ENCODE peak calls at places on chromosomes 13 and 19, in five cellular contexts. N is fibroblast of the aortic adventitia, Q is cardiac muscle cell, R is BE2C, C is fibroblast of mammary gland. J is an unnamed sample.

GRCh38 chr13:50512602-50513527 is 330.6 kb downstream of the DLEU7 start:
- DNase-seq in C (peak), N (peak), Q (peak), R (no peak), J (no peak)

GRCh38 chr13:56886398-56886797 is 254.3 kb upstream of the PRR20A start:
- DNase-seq in R (no peak), C (no peak), N (no peak), Q (no peak), J (no peak)

GRCh38 chr19:46755077-46755852 is 9.0 kb upstream of the STRN4 start:
- DNase-seq in C (peak), N (peak), R (no peak), Q (peak), J (no peak)

GRCh38 chr13:33249066-33249465 is 36.5 kb downstream of the STARD13 start:
- DNase-seq in Q (peak), C (peak), N (peak), R (no peak), J (peak)

GRCh38 chr19:51693819-51694218 is 689 bp downstream of the SPACA6 start:
- DNase-seq in C (no peak), Q (no peak), N (no peak), R (no peak), J (no peak)

GRCh38 chr13:44710576-44710975 is 134.4 kb upstream of the TSC22D1 start:
- DNase-seq in R (no peak), Q (peak), C (peak), N (peak), J (peak)

GRCh38 chr19:12484011-12484370 is 625 bp downstream of the ZNF709 start:
- DNase-seq in Q (no peak), N (peak), C (no peak), R (no peak), J (no peak)

GRCh38 chr13:106367361-106367781 is 168.1 kb downstream of the EFNB2 start:
- DNase-seq in R (no peak), C (no peak), N (no peak), Q (no peak), J (no peak)

GRCh38 chr13:99496322-99497142 is 4.7 kb upstream of the TM9SF2 start:
- DNase-seq in N (peak), Q (peak), R (peak), C (peak), J (no peak)

GRCh38 chr13:27644302-27644701 is 22.6 kb downstream of the POLR1D start:
- DNase-seq in Q (peak), C (peak), R (no peak), N (peak), J (peak)

GRCh38 chr19:2607712-2608601 is 94.5 kb downstream of the GNG7 start:
- DNase-seq in C (no peak), Q (no peak), R (peak), N (no peak), J (no peak)

GRCh38 chr19:41111296-41111695 is 2.9 kb upstream of the CYP2F1 start:
- DNase-seq in N (no peak), C (no peak), R (no peak), Q (no peak), J (no peak)

GRCh38 chr19:3369337-3370213 is 3.2 kb downstream of the NFIC start:
- DNase-seq in C (peak), R (no peak), Q (peak), N (no peak), J (peak)

GRCh38 chr13:50268500-50268899 is 253.3 kb downstream of the KCNRG start:
- DNase-seq in R (no peak), C (peak), Q (peak), N (peak), J (no peak)

GRCh38 chr19:27843861-27844260 is 1369.1 kb downstream of the UQCRFS1 start:
- DNase-seq in N (no peak), C (no peak), R (no peak), Q (no peak), J (no peak)

GRCh38 chr13:112700291-112701060 is 10.6 kb downstream of the ATP11A start:
- DNase-seq in Q (no peak), N (no peak), R (no peak), C (no peak), J (no peak)

GRCh38 chr19:50759886-50760285 is 10.4 kb upstream of the GPR32 start:
- DNase-seq in R (peak), Q (peak), N (peak), C (peak), J (no peak)

GRCh38 chr19:1168877-1169791 is 4.9 kb downstream of the SBNO2 start:
- DNase-seq in N (peak), R (no peak), C (peak), Q (peak), J (peak)

GRCh38 chr13:25180795-25181537 is 8.9 kb upstream of the AMER2 start:
- DNase-seq in R (no peak), N (no peak), Q (no peak), C (no peak), J (no peak)

GRCh38 chr13:88919970-88920628 is 1248.9 kb downstream of the SLITRK5 start:
- DNase-seq in Q (no peak), N (no peak), C (no peak), R (no peak), J (no peak)

GRCh38 chr19:16062789-16063188 is 13.5 kb upstream of the TPM4 start:
- DNase-seq in R (peak), C (no peak), N (peak), Q (peak), J (peak)

GRCh38 chr13:60788156-60788829 is 391.3 kb downstream of the TDRD3 start:
- DNase-seq in R (no peak), N (peak), Q (peak), C (peak), J (peak)

GRCh38 chr13:97367016-97367415 is 67.0 kb upstream of the RAP2A start:
- DNase-seq in R (no peak), C (peak), Q (peak), N (no peak), J (no peak)

GRCh38 chr19:50517704-50518075 is 4.0 kb upstream of the ASPDH start:
- DNase-seq in Q (no peak), C (no peak), N (no peak), R (no peak), J (no peak)

GRCh38 chr13:45584816-45585215 is 30.7 kb downstream of the ERICH6B start:
- DNase-seq in R (peak), N (no peak), C (peak), Q (no peak), J (peak)

GRCh38 chr19:32971012-32971595 is 654 bp downstream of the CEP89 start:
- DNase-seq in R (no peak), Q (no peak), C (no peak), N (no peak), J (no peak)

DNA sequence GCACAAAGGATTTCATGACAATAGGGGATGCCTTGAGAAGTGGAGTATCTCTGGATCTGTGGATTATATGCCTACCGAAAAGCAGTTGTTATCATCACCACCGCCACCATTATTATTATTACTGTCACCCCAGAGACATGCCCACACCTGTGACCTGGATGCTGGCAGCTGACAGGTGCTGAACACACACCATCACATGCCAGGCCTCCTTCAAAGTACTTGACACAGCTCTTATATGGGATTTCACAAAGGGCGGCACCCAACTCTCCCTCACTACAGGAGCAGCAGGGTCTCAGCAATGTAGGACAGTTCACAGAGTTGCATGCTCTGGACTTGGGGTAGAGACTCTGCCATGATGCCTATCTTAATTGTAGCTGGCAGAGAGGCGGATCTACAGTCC is 5.6 kb upstream of the GPR42 start:
- DNase-seq in Q (no peak), N (no peak), R (no peak), C (no peak), J (no peak)
- TF ChIP-seq CTCF in Q (no peak), N (no peak), R (no peak), C (no peak), J (no peak)

DNA sequence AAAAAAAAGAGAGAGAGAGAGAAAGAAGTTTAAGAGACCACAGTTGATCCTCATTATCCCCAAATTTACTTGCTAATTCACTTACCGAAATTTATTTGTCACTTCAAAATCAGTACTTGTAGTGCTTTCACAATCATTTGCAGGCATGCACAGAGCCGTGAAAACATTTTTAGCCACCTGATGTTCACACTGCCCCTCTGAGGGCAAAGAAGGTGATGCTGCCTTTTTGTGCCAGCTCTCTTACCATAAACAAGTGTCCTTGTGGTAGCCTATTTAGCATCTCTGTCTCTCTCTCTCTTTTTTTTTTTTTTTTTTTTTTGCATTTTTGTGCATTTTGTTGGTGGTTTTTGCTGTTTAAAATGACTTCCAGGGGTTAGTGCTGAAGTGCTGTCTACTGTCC is 24.0 kb upstream of the CASP14 start:
- DNase-seq in R (no peak), C (no peak), Q (peak), N (no peak), J (peak)
- TF ChIP-seq CTCF in R (peak), C (no peak), Q (no peak), N (no peak), J (no peak)

GRCh38 chr13:79662882-79663281 is 181.9 kb downstream of the NDFIP2 start:
- DNase-seq in C (no peak), N (no peak), R (peak), Q (peak), J (no peak)
- TF ChIP-seq CTCF in C (no peak), N (no peak), R (peak), Q (no peak), J (no peak)

GRCh38 chr19:38196948-38197656 is 26.9 kb downstream of the DPF1 start:
- DNase-seq in C (no peak), R (no peak), Q (no peak), N (no peak), J (no peak)
- TF ChIP-seq CTCF in C (no peak), R (no peak), Q (no peak), N (no peak), J (no peak)

DNA sequence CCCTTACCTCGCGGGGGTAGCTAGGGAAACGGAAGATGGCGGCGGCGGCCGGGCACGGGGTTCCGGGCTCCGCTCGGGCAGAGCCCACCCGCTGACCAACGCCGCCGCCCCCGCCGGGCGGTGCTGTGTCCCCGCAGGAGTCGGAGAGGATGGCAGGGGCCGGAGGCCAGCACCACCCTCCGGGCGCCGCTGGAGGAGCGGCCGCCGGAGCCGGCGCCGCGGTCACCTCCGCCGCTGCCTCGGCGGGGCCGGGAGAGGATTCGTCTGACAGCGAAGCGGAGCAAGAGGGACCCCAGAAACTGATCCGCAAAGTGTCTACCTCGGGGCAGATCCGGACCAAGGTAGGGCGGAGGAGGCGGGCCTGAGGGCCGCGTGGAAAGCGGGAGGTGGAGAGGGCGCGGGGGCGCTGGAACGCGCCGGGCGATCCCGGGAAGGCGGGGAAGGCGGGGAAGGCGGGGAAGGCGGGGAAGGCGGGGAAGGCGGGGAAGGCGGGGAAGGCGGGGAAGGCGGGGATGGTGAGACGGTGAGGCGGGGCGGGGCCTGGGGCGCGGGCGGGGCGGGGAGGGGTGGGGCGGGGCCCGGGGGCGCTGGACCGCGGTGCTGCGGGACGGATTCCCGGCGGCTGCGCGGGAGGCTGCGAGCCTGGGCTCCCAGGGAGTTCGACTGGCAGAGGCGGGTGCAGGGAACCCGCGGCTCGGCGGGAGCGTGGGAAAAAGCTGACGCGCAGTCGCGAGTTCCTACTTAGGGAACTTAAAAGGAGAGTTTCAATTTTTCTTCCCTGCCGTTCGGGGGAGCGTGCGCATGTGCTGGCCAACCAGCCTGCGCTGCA is at the start of gene DGKH:
- DNase-seq in N (peak), R (peak), C (peak), Q (peak), J (peak)
- TF ChIP-seq CTCF in N (no peak), R (no peak), C (no peak), Q (peak), J (no peak)

GRCh38 chr19:14315433-14315832 is 65.8 kb upstream of the ADGRE5 start:
- DNase-seq in R (no peak), Q (no peak), C (no peak), N (no peak), J (no peak)

GRCh38 chr19:14320253-14320652 is 61.0 kb upstream of the ADGRE5 start:
- DNase-seq in N (no peak), C (no peak), Q (no peak), R (no peak), J (no peak)

GRCh38 chr19:14322889-14323463 is 58.3 kb upstream of the ADGRE5 start:
- DNase-seq in N (no peak), C (no peak), Q (no peak), R (no peak), J (no peak)

GRCh38 chr19:14317157-14317556 is 64.1 kb upstream of the ADGRE5 start:
- DNase-seq in R (no peak), N (no peak), Q (no peak), C (no peak), J (no peak)

DNA sequence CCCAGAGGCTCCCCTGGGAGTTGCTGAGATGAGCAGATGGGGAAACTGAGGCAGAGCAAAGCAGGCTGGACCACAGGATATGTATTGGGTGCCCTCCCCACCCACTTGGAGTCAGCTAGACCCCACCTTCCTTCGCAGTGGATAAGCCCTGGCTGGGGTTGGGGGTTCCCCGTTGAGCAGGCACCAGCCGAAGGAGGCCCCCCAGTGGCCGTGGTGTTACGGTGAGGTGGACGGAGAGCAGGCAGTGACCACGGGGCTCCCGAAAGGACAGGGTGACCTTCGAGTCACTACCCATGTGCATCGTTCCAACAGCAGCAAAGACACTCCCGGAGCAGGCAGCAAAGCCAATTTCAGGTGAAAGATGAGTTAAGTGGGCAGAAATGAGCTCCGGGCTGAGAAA is 62.4 kb upstream of the ADGRE5 start:
- DNase-seq in C (no peak), R (no peak), Q (no peak), N (no peak), J (no peak)
- TF ChIP-seq CTCF in C (no peak), R (peak), Q (peak), N (peak), J (no peak)

GRCh38 chr19:4506449-4507149 is 11.7 kb downstream of the PLIN4 start:
- DNase-seq in C (peak), Q (peak), N (peak), R (no peak), J (peak)
- TF ChIP-seq CTCF in C (no peak), Q (no peak), N (no peak), R (peak), J (no peak)

DNA sequence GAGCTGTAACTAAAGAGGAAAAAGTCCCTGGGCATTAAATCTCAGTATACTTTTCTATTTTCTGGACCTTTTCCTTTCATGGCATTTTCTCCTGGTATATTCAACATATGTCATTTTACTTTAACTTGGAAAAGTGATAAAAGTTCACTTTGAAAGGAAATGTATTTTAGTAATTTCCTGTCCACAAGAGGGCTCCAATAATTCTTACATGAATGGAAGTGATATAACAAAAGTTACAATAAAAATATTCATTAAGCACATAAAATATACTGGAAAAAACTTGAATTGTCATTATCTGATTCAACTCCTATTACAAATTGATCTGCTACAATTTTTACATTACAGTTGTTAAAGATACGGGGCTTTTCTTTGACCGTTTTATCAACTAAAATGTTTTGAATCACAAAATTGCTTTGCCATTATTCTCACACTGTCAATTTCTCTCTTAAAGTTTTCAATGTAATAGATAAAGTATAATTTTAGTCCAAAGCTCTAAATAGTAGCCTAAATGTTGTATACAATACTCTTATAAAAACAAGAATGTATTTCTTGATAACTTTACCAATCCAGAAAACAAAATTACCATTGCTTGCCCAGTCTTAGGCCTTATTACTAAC is 4.9 kb downstream of the UBL3 start:
- DNase-seq in R (no peak), C (peak), N (peak), Q (peak), J (peak)
- TF ChIP-seq CTCF in R (no peak), C (peak), N (peak), Q (peak), J (no peak)

GRCh38 chr13:41059896-41060722 is 1.2 kb upstream of the WBP4 start:
- DNase-seq in Q (peak), R (peak), C (peak), N (peak), J (peak)
- TF ChIP-seq CTCF in Q (peak), R (peak), C (no peak), N (peak), J (peak)